ENCODE peak calls at places on chromosomes 6 and 20, in four cellular contexts. One of them, this sample, is unnamed.

GRCh38 chr6:37860226-37860839 is 40.8 kb downstream of the ZFAND3 start:
- DNase-seq in astrocyte: no peak
- DNase-seq in left lung: no peak
- DNase-seq in AG04450: no peak
- DNase-seq in this sample: no peak

GRCh38 chr20:61608275-61609085 is 356.4 kb downstream of the CDH4 start:
- DNase-seq in astrocyte: peak
- DNase-seq in left lung: no peak
- DNase-seq in AG04450: no peak
- DNase-seq in this sample: no peak

GRCh38 chr6:36756761-36757160 is 59.1 kb downstream of the RAB44 start:
- DNase-seq in astrocyte: no peak
- DNase-seq in left lung: no peak
- DNase-seq in AG04450: no peak
- DNase-seq in this sample: no peak

GRCh38 chr6:12483712-12484111 is 193.6 kb downstream of the EDN1 start:
- DNase-seq in astrocyte: peak
- DNase-seq in left lung: no peak
- DNase-seq in AG04450: peak
- DNase-seq in this sample: no peak

GRCh38 chr6:286681-287499 is 5.4 kb upstream of the DUSP22 start:
- DNase-seq in astrocyte: no peak
- DNase-seq in left lung: no peak
- DNase-seq in AG04450: no peak
- DNase-seq in this sample: peak

GRCh38 chr6:139308936-139309603 is 17.3 kb upstream of the TXLNB start:
- DNase-seq in astrocyte: peak
- DNase-seq in left lung: peak
- DNase-seq in AG04450: no peak
- DNase-seq in this sample: no peak

GRCh38 chr6:164640946-164641345 is 668.5 kb downstream of the C6orf118 start:
- DNase-seq in astrocyte: no peak
- DNase-seq in left lung: no peak
- DNase-seq in AG04450: no peak
- DNase-seq in this sample: no peak

GRCh38 chr6:34484391-34484790 is 18.5 kb downstream of the PACSIN1 start:
- DNase-seq in astrocyte: no peak
- DNase-seq in left lung: no peak
- DNase-seq in AG04450: no peak
- DNase-seq in this sample: no peak

GRCh38 chr20:19015890-19016465 is 196.5 kb upstream of the SLC24A3 start:
- DNase-seq in astrocyte: no peak
- DNase-seq in left lung: no peak
- DNase-seq in AG04450: no peak
- DNase-seq in this sample: no peak

DNA sequence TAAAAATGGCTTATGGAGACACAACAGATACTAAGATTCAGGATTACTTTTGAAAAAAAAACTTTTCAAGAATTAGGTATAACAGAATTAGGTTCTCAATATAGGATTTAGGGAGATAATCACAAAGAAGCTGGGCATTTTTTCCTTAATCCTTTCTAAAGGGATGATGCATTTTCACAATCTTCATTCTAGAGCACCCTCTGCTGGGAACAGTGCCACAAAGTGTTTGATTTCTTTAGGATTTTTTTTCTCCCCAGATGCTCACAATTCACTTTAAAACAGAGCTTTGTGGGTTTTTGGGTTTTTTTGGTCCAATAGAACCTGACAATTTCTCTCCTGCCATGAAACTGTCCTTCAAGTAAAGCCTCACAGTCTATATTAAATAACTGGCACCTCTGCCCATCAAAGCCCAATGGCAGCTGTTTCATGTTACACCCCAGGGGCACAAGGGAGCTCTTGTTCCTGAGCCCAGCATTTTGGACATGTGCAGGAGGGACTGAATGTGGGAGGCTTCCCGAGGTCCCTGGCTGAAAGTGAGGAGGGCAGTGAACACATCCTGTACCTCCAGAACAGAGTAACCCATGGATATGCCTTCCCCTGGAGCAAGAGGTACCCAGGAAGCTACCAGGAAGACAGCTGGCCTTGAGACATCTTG is 39.7 kb downstream of the PREP start:
- DNase-seq in astrocyte: no peak
- DNase-seq in left lung: no peak
- DNase-seq in AG04450: no peak
- DNase-seq in this sample: no peak
- TF ChIP-seq CTCF in astrocyte: peak
- TF ChIP-seq CTCF in left lung: no peak
- TF ChIP-seq CTCF in AG04450: peak
- TF ChIP-seq CTCF in this sample: no peak

GRCh38 chr20:17889226-17889625 is 79.4 kb downstream of the SNX5 start:
- DNase-seq in astrocyte: peak
- DNase-seq in left lung: no peak
- DNase-seq in AG04450: no peak
- DNase-seq in this sample: no peak
- TF ChIP-seq CTCF in astrocyte: no peak
- TF ChIP-seq CTCF in left lung: no peak
- TF ChIP-seq CTCF in AG04450: peak
- TF ChIP-seq CTCF in this sample: no peak

GRCh38 chr20:37936451-37936850 is 33.5 kb downstream of the VSTM2L start:
- DNase-seq in astrocyte: no peak
- DNase-seq in left lung: no peak
- DNase-seq in AG04450: no peak
- DNase-seq in this sample: no peak
- TF ChIP-seq CTCF in astrocyte: no peak
- TF ChIP-seq CTCF in left lung: no peak
- TF ChIP-seq CTCF in AG04450: no peak
- TF ChIP-seq CTCF in this sample: no peak

GRCh38 chr6:157266274-157267101 is 56.8 kb downstream of the TMEM242 start:
- DNase-seq in astrocyte: no peak
- DNase-seq in left lung: no peak
- DNase-seq in AG04450: no peak
- DNase-seq in this sample: no peak

GRCh38 chr6:157268396-157268795 is 54.9 kb downstream of the TMEM242 start:
- DNase-seq in astrocyte: no peak
- DNase-seq in left lung: no peak
- DNase-seq in AG04450: no peak
- DNase-seq in this sample: peak

GRCh38 chr6:157267654-157268053 is 55.7 kb downstream of the TMEM242 start:
- DNase-seq in astrocyte: no peak
- DNase-seq in left lung: no peak
- DNase-seq in AG04450: no peak
- DNase-seq in this sample: no peak

GRCh38 chr6:157265630-157266029 is 57.7 kb downstream of the TMEM242 start:
- DNase-seq in astrocyte: no peak
- DNase-seq in left lung: no peak
- DNase-seq in AG04450: no peak
- DNase-seq in this sample: no peak

GRCh38 chr6:157267109-157267611 is 56.2 kb downstream of the TMEM242 start:
- DNase-seq in astrocyte: no peak
- DNase-seq in left lung: no peak
- DNase-seq in AG04450: no peak
- DNase-seq in this sample: no peak
- TF ChIP-seq CTCF in astrocyte: no peak
- TF ChIP-seq CTCF in left lung: no peak
- TF ChIP-seq CTCF in AG04450: no peak
- TF ChIP-seq CTCF in this sample: no peak

GRCh38 chr6:146543211-146543939 is at the start of gene RAB32:
- DNase-seq in astrocyte: peak
- DNase-seq in left lung: peak
- DNase-seq in AG04450: peak
- DNase-seq in this sample: no peak
- TF ChIP-seq CTCF in astrocyte: peak
- TF ChIP-seq CTCF in left lung: peak
- TF ChIP-seq CTCF in AG04450: peak
- TF ChIP-seq CTCF in this sample: no peak

DNA sequence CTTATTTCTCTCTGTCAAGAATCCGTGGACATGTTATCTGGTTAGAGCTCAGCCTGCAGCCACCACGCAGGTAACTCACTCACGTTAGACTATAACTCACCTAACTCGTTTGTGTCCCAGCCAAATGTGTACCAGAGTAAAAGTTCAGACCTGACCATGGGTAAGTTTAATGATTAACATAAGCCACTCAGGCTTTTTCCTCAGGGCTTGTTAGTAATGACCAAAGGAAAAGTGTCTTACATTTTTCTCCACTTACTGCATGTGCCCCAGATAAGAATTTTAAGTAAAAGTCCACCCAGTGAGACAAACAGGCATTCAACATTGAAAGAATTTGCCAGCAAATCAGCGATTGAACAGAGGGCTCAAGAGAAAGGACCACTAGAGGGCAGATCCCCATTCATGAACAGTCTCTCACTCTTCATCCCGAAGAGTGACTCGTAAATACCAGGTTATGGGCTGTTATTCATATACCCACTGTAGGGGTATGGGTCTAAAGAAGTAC is at the start of gene PKHD1:
- DNase-seq in astrocyte: no peak
- DNase-seq in left lung: no peak
- DNase-seq in AG04450: no peak
- DNase-seq in this sample: no peak
- TF ChIP-seq CTCF in astrocyte: no peak
- TF ChIP-seq CTCF in left lung: no peak
- TF ChIP-seq CTCF in AG04450: peak
- TF ChIP-seq CTCF in this sample: no peak

DNA sequence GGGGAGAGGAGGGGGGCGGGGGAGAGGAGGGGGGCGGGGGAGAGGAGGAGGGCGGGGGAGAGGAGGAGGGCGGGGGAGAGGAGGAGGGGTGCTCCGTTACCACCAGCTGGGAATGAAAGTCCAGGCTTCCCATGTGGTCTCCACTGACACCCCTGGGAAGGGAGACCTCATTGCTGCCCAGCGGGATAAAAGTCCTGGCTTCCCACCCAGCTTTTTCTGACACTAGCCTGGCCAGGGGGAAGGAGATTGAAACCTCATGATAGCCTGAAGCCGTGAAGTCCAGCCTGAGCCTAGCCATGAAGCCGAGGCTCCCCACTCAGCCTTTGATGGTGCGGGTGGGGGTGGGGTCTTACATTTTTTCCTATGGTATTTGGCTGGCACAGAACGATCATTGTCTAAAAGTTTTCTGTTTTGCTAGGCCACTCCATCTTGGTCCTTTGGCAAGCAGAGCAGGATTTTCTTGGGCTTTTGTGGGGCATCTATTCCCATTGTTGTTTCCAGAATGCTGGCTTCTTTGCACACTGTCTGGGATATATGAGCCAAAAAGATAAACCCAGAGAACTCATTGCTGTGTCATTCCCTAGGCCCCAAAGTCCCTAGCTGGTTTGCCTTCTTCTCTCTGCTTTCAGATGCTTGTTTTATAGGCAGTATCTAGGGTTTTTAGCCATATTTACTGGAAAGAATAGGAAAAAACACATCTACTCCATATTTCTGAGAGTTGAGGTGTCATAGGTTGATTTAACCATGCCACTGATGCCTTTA is 67.9 kb upstream of the RNF24 start:
- DNase-seq in astrocyte: no peak
- DNase-seq in left lung: no peak
- DNase-seq in AG04450: no peak
- DNase-seq in this sample: no peak
- TF ChIP-seq CTCF in astrocyte: no peak
- TF ChIP-seq CTCF in left lung: no peak
- TF ChIP-seq CTCF in AG04450: no peak
- TF ChIP-seq CTCF in this sample: no peak

This sample was measured in activated B cell treated with CpG ODN at 0.5 μM for 24 hours.